ENCODE peak calls at places on chromosome 2, in ten cellular contexts. V, G, K, C, E, J, Y, B, F and W are unnamed samples.
A peak's percentile ranks its signal among the peaks of the same experiment; 100 is the strongest.

GRCh38 chr2:43838560-43839267 is at the start of the genes ABCG5 and ABCG8:
- DNase-seq in Y (no peak), E (no peak), B (no peak), F (no peak), C (no peak), G (no peak), K (no peak), V (no peak), J (no peak), W (no peak)

GRCh38 chr2:196502413-196502812 is 137.1 kb upstream of the CCDC150 start:
- DNase-seq in Y (no peak), J (no peak), E (no peak), V (no peak), K (no peak), G (no peak), B (no peak), F (no peak), C (no peak), W (no peak)

GRCh38 chr2:174334781-174335604 is at the start of gene SP9:
- DNase-seq in V (no peak), G (peak; percentile 89), B (no peak), E (no peak), Y (peak; percentile 48), K (no peak), J (no peak), F (no peak), C (peak; percentile 95), W (no peak)

GRCh38 chr2:220273082-220273481 is 645.7 kb downstream of the SLC4A3 start:
- DNase-seq in E (no peak), J (no peak), G (peak; percentile 20), B (no peak), F (no peak), K (no peak), V (no peak), C (no peak), Y (no peak), W (no peak)

GRCh38 chr2:216583157-216583556 is 50.1 kb upstream of the IGFBP2 start:
- DNase-seq in J (no peak), C (no peak), E (peak; percentile 28), F (no peak), Y (no peak), V (no peak), K (no peak), G (peak; percentile 14), B (peak; percentile 79), W (peak; percentile 35)

GRCh38 chr2:203824057-203824456 is 43.5 kb upstream of the CTLA4 start:
- DNase-seq in Y (no peak), F (no peak), V (no peak), E (no peak), B (no peak), G (no peak), K (no peak), J (no peak), C (no peak), W (no peak)

GRCh38 chr2:181658444-181658843 is 1.5 kb upstream of the CERKL start:
- DNase-seq in C (peak; percentile 51), G (no peak), Y (no peak), B (no peak), J (peak; percentile 35), V (no peak), K (no peak), F (no peak), E (no peak), W (no peak)

GRCh38 chr2:150911766-150912280 is 349.8 kb downstream of the RBM43 start:
- DNase-seq in G (peak; percentile 70), V (peak; percentile 44), F (no peak), C (no peak), Y (no peak), J (peak; percentile 35), K (peak; percentile 20), B (peak; percentile 61), E (peak; percentile 98), W (peak; percentile 99)

GRCh38 chr2:118881490-118882129 is 34.2 kb upstream of the EN1 start:
- DNase-seq in V (no peak), Y (no peak), G (peak; percentile 55), E (peak; percentile 49), C (peak; percentile 77), J (peak; percentile 75), F (no peak), B (peak; percentile 64), K (peak; percentile 28), W (peak; percentile 35)

GRCh38 chr2:96470636-96471035 is 34.5 kb downstream of the NEURL3 start:
- DNase-seq in F (no peak), G (peak; percentile 55), B (no peak), J (peak; percentile 74), E (peak; percentile 25), K (no peak), Y (peak; percentile 68), C (peak; percentile 78), V (no peak), W (no peak)

GRCh38 chr2:232976666-232977437 is 36.2 kb downstream of the NGEF start:
- DNase-seq in B (no peak), V (no peak), C (no peak), E (no peak), K (no peak), F (no peak), G (no peak), Y (no peak), J (no peak), W (no peak)

GRCh38 chr2:19214682-19215391 is 143.6 kb downstream of the OSR1 start:
- DNase-seq in J (no peak), E (no peak), Y (no peak), B (no peak), C (no peak), G (no peak), V (no peak), K (no peak), F (no peak), W (no peak)

GRCh38 chr2:70516596-70516995 is 37.0 kb downstream of the TGFA start:
- DNase-seq in Y (peak; percentile 13), C (no peak), V (no peak), E (no peak), F (no peak), J (no peak), G (peak; percentile 17), B (peak; percentile 31), K (no peak), W (no peak)

GRCh38 chr2:230161180-230161579 is 58.6 kb downstream of the SP110 start:
- DNase-seq in Y (no peak), K (no peak), G (no peak), E (peak; percentile 87), C (no peak), B (peak; percentile 64), F (no peak), J (no peak), V (no peak), W (peak; percentile 60)

DNA sequence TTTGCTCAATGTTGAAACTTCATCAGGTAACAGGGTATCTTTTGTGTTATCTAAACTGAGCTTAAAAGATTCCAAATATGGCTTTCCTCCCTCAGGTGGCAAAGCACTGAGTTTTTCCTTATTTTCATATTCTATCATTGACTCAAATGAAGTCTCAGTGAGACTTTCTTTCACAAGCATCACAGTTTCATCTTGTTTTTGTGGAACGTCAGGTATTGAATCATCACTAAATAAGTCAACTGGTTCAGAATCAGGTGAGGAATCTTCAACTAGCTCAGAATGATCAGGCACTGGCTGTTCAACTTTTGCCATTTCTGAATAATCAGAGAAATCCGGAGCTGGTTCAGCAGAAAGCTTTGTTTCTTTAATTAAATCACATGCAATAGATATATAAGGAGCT is 24.6 kb downstream of the RTN4 start:
- DNase-seq in B (no peak), G (no peak), V (no peak), C (no peak), K (no peak), F (no peak), J (no peak), E (no peak), Y (peak; percentile 17), W (no peak)
- H3K4me3 ChIP-seq in B (no peak overlapping the region), G (no peak overlapping the region), V (no peak overlapping the region), C (no peak overlapping the region), K (no peak overlapping the region), F (no peak overlapping the region), J (no peak overlapping the region), E (no peak overlapping the region), Y (peak overlapping the region; percentile 50), W (no peak overlapping the region)

DNA sequence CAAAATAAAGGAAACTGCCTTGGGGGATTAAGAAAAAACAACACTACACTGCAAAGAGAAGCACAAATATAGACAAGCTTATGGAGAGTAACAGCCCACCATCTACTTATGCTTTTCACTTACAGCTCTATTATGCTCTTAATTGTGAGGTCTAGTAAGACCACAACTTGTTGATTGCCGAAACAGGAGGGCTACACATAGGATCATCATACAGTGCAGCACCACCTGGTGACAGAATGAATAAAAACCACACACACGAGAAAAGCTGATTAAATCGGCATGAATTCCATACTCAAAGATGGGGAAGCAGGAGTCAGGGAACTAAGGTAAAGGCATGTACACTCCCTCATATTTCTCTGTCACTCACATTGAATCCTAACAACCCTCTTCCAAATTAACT is 259.2 kb downstream of the IKZF2 start:
- DNase-seq in C (peak; percentile 50), F (no peak), B (peak; percentile 55), E (peak; percentile 76), Y (no peak), V (no peak), G (peak; percentile 31), J (peak; percentile 13), K (no peak), W (peak; percentile 72)
- TF ChIP-seq CTCF in C (peak; percentile 50), F (no peak), B (peak; percentile 40), E (peak; percentile 50), Y (peak; percentile 42), V (no peak), G (peak; percentile 25), J (peak; percentile 19), K (peak; percentile 35), W (peak; percentile 55)

DNA sequence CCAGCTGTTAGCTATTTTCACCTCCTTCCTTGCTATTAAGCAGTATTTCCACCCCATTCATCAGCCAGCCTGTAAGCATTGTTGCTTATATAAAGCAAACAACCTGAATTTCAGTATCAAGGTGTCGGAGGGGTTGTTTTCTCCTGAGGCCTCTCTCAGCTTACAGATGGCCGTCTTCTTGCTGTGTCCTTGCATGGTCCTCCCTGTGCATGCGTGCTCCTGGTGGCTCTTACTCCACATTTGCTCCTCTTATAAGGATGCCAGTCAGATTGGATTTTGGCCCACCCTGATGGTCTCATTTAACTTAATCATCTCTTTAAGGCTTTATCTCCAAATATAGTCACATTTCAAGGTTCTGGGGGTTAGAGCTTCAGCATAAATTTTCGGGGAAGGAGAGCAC is 2.6 kb downstream of the MAIP1 start:
- DNase-seq in C (no peak), F (no peak), V (no peak), Y (no peak), G (no peak), E (no peak), J (no peak), K (no peak), B (no peak), W (no peak)
- H3K4me3 ChIP-seq in C (no peak overlapping the region), F (no peak overlapping the region), V (no peak overlapping the region), Y (no peak overlapping the region), G (no peak overlapping the region), E (no peak overlapping the region), J (no peak overlapping the region), K (no peak overlapping the region), B (no peak overlapping the region), W (no peak overlapping the region)

GRCh38 chr2:79529636-79530035 is 16.8 kb downstream of the CTNNA2 start:
- DNase-seq in B (no peak), F (no peak), C (peak; percentile 2), K (no peak), J (no peak), Y (no peak), V (no peak), E (no peak), G (no peak), W (no peak)

DNA sequence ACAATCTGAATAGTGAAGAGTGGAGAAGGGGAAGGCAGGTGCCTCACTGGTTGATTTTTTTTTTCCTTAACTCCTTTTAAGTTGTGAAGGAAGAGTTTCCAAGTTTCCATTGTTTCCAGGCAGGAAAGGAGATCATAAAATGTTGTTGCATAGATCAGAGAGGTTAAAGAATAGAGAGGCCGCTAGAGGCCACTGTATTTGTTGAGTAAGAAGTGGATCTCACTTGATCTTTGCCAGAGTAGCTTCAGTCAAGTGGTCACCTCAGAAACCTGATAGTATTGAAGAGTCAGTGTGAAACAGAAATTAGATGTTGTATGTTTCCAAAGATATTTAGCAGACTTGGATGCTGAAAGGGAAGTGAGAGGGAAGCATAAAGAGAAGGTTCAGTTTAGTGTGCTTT is 17.6 kb downstream of the CTNNA2 start:
- DNase-seq in K (no peak), F (no peak), B (peak; percentile 0), J (no peak), V (no peak), G (peak; percentile 22), E (no peak), C (peak; percentile 45), Y (no peak), W (no peak)
- TF ChIP-seq CTCF in K (peak; percentile 38), F (no peak), B (no peak), J (no peak), V (no peak), G (peak; percentile 22), E (no peak), C (peak; percentile 51), Y (no peak), W (no peak)